ENCODE peak calls at places on chromosomes 3 and 15, in nine cellular contexts. S, Z, H, C, U, E, I, J and B are unnamed samples.

GRCh38 chr3:58383476-58383875 is 50.2 kb downstream of the PDHB start:
- DNase-seq in S (peak; percentile 54), Z (no peak), H (no peak), C (no peak), U (no peak), E (peak; percentile 53), I (no peak), J (no peak), B (peak; percentile 68)

GRCh38 chr3:134874737-134875413 is 79.8 kb downstream of the EPHB1 start:
- DNase-seq in S (no peak), Z (no peak), H (no peak), C (no peak), U (no peak), E (no peak), I (no peak), J (no peak), B (no peak)

GRCh38 chr3:177772908-177773557 is 575.8 kb upstream of the TBL1XR1 start:
- DNase-seq in S (no peak), Z (no peak), H (peak; percentile 29), C (peak; percentile 42), U (no peak), E (no peak), I (no peak), J (no peak), B (no peak)

GRCh38 chr15:101068961-101069734 is 150.0 kb downstream of the LRRK1 start:
- DNase-seq in S (peak; percentile 96), Z (no peak), H (no peak), C (peak; percentile 68), U (no peak), E (peak; percentile 51), I (peak; percentile 15), J (no peak), B (peak; percentile 88)

GRCh38 chr3:10968390-10968789 is 24.2 kb upstream of the SLC6A1 start:
- DNase-seq in S (no peak), Z (no peak), H (no peak), C (no peak), U (no peak), E (no peak), I (no peak), J (no peak), B (no peak)

GRCh38 chr3:82087958-82088357 is 326.5 kb upstream of the GBE1 start:
- DNase-seq in S (peak; percentile 49), Z (no peak), H (no peak), C (no peak), U (no peak), E (peak; percentile 68), I (no peak), J (no peak), B (peak; percentile 86)

GRCh38 chr3:123449092-123449985 is 449 bp upstream of the ADCY5 start:
- DNase-seq in S (peak; percentile 12), Z (peak; percentile 46), H (peak; percentile 61), C (peak; percentile 76), U (no peak), E (peak; percentile 38), I (peak; percentile 33), J (no peak), B (peak; percentile 13)

GRCh38 chr3:126126292-126126691 is 42.4 kb upstream of the SLC41A3 start:
- DNase-seq in S (no peak), Z (peak; percentile 2), H (no peak), C (peak; percentile 29), U (no peak), E (no peak), I (peak; percentile 12), J (peak; percentile 11), B (no peak)

GRCh38 chr15:69288531-69289311 is 10.0 kb upstream of the PAQR5 start:
- DNase-seq in S (no peak), Z (no peak), H (no peak), C (no peak), U (no peak), E (no peak), I (no peak), J (no peak), B (peak; percentile 37)

GRCh38 chr3:12658593-12659058 is 5.3 kb downstream of the RAF1 start:
- DNase-seq in S (peak; percentile 86), Z (no peak), H (no peak), C (no peak), U (no peak), E (peak; percentile 60), I (no peak), J (no peak), B (no peak)

GRCh38 chr3:185693985-185694675 is 108.0 kb downstream of the SENP2 start:
- DNase-seq in S (peak; percentile 48), Z (no peak), H (no peak), C (no peak), U (no peak), E (no peak), I (no peak), J (no peak), B (peak; percentile 40)

GRCh38 chr3:80734955-80735354 is 967.2 kb upstream of the ROBO1 start:
- DNase-seq in S (no peak), Z (no peak), H (no peak), C (no peak), U (no peak), E (no peak), I (no peak), J (no peak), B (no peak)

GRCh38 chr3:122101646-122102045 is 46.5 kb downstream of the CD86 start:
- DNase-seq in S (peak; percentile 57), Z (no peak), H (no peak), C (no peak), U (no peak), E (peak; percentile 73), I (no peak), J (no peak), B (peak; percentile 66)

GRCh38 chr15:69604050-69604378 is 151.4 kb downstream of the RPLP1 start:
- DNase-seq in S (no peak), Z (no peak), H (no peak), C (no peak), U (no peak), E (no peak), I (no peak), J (no peak), B (peak; percentile 21)

GRCh38 chr3:62686916-62687315 is 188.3 kb downstream of the CADPS start:
- DNase-seq in S (no peak), Z (no peak), H (no peak), C (no peak), U (no peak), E (no peak), I (no peak), J (no peak), B (no peak)

GRCh38 chr3:141602706-141603105 is 115.9 kb downstream of the RASA2 start:
- DNase-seq in S (no peak), Z (no peak), H (no peak), C (no peak), U (no peak), E (no peak), I (no peak), J (no peak), B (no peak)

GRCh38 chr3:25460751-25461150 is 32.7 kb downstream of the RARB start:
- DNase-seq in S (peak; percentile 37), Z (no peak), H (no peak), C (no peak), U (no peak), E (peak; percentile 72), I (no peak), J (no peak), B (no peak)

GRCh38 chr15:71066983-71067382 is 48.3 kb upstream of the THSD4 start:
- DNase-seq in S (no peak), Z (no peak), H (no peak), C (no peak), U (no peak), E (peak; percentile 92), I (peak; percentile 53), J (peak; percentile 62), B (no peak)

GRCh38 chr3:193782747-193783146 is 189.7 kb downstream of the OPA1 start:
- DNase-seq in S (no peak), Z (no peak), H (no peak), C (no peak), U (no peak), E (no peak), I (no peak), J (no peak), B (no peak)
- H3K4me1 ChIP-seq in S (peaks cover 34% of the 10 kb centered on the region), Z (no peaks in the 10 kb centered on the region), H (peaks cover 12% of the 10 kb centered on the region), C (peaks cover 2% of the 10 kb centered on the region), U (no peaks in the 10 kb centered on the region), E (peaks cover 7% of the 10 kb centered on the region), I (peaks cover 5% of the 10 kb centered on the region), J (peaks cover 9% of the 10 kb centered on the region), B (peaks cover 42% of the 10 kb centered on the region)

GRCh38 chr15:87848012-87848411 is 408.5 kb downstream of the NTRK3 start:
- DNase-seq in S (no peak), Z (no peak), H (no peak), C (no peak), U (no peak), E (no peak), I (no peak), J (no peak), B (no peak)
- H3K4me1 ChIP-seq in S (no peaks in the 10 kb centered on the region), Z (no peaks in the 10 kb centered on the region), H (peaks cover 6% of the 10 kb centered on the region), C (no peaks in the 10 kb centered on the region), U (no peaks in the 10 kb centered on the region), E (no peaks in the 10 kb centered on the region), I (no peaks in the 10 kb centered on the region), J (no peaks in the 10 kb centered on the region), B (no peaks in the 10 kb centered on the region)

GRCh38 chr3:113252553-113252952 is 41.2 kb downstream of the BOC start:
- DNase-seq in S (no peak), Z (no peak), H (no peak), C (no peak), U (no peak), E (no peak), I (no peak), J (no peak), B (no peak)
- H3K4me1 ChIP-seq in S (peaks cover 6% of the 10 kb centered on the region), Z (peaks cover 16% of the 10 kb centered on the region), H (peaks cover 30% of the 10 kb centered on the region), C (peaks cover 5% of the 10 kb centered on the region), U (no peaks in the 10 kb centered on the region), E (no peaks in the 10 kb centered on the region), I (peaks cover 33% of the 10 kb centered on the region), J (peaks cover 19% of the 10 kb centered on the region), B (peaks cover 31% of the 10 kb centered on the region)

GRCh38 chr3:143644370-143645089 is 203.7 kb downstream of the SLC9A9 start:
- DNase-seq in S (peak; percentile 85), Z (no peak), H (no peak), C (peak; percentile 15), U (no peak), E (peak; percentile 90), I (peak; percentile 20), J (no peak), B (peak; percentile 64)

GRCh38 chr3:143650120-143650519 is 198.1 kb downstream of the SLC9A9 start:
- DNase-seq in S (no peak), Z (no peak), H (no peak), C (no peak), U (no peak), E (no peak), I (no peak), J (no peak), B (no peak)

GRCh38 chr3:143650827-143651226 is 197.4 kb downstream of the SLC9A9 start:
- DNase-seq in S (no peak), Z (no peak), H (no peak), C (no peak), U (no peak), E (no peak), I (no peak), J (no peak), B (no peak)

GRCh38 chr3:143648708-143649107 is 199.6 kb downstream of the SLC9A9 start:
- DNase-seq in S (no peak), Z (no peak), H (no peak), C (no peak), U (no peak), E (peak; percentile 25), I (no peak), J (no peak), B (no peak)

GRCh38 chr3:143648218-143648617 is 200.1 kb downstream of the SLC9A9 start:
- DNase-seq in S (no peak), Z (no peak), H (no peak), C (no peak), U (no peak), E (no peak), I (no peak), J (no peak), B (no peak)
- H3K4me1 ChIP-seq in S (no peaks in the 10 kb centered on the region), Z (peaks cover 1% of the 10 kb centered on the region), H (no peaks in the 10 kb centered on the region), C (no peaks in the 10 kb centered on the region), U (no peaks in the 10 kb centered on the region), E (peaks cover 6% of the 10 kb centered on the region), I (no peaks in the 10 kb centered on the region), J (no peaks in the 10 kb centered on the region), B (no peaks in the 10 kb centered on the region)